ENCODE peak calls at places on chromosomes 11 and 22, in seven cellular contexts. One of them, this sample, is unnamed.

GRCh38 chr22:49574861-49575702 is 252.6 kb downstream of the BRD1 start:
- DNase-seq in body of pancreas: no peak
- DNase-seq in OCI-LY7: no peak
- DNase-seq in cardiac muscle cell: no peak
- DNase-seq in ovary: no peak
- DNase-seq in sigmoid colon: peak
- DNase-seq in RWPE2: peak
- DNase-seq in this sample: peak

GRCh38 chr11:843086-843704 is 543 bp downstream of the TSPAN4 start:
- DNase-seq in body of pancreas: peak
- DNase-seq in OCI-LY7: no peak
- DNase-seq in cardiac muscle cell: no peak
- DNase-seq in ovary: no peak
- DNase-seq in sigmoid colon: no peak
- DNase-seq in RWPE2: no peak
- DNase-seq in this sample: no peak

GRCh38 chr22:33897621-33897910 is 22.7 kb downstream of the LARGE1 start:
- DNase-seq in body of pancreas: no peak
- DNase-seq in OCI-LY7: no peak
- DNase-seq in cardiac muscle cell: no peak
- DNase-seq in ovary: no peak
- DNase-seq in sigmoid colon: no peak
- DNase-seq in RWPE2: no peak
- DNase-seq in this sample: no peak

GRCh38 chr11:67311051-67311555 is 7.8 kb downstream of the SSH3 start:
- DNase-seq in body of pancreas: no peak
- DNase-seq in OCI-LY7: no peak
- DNase-seq in cardiac muscle cell: no peak
- DNase-seq in ovary: no peak
- DNase-seq in sigmoid colon: no peak
- DNase-seq in RWPE2: no peak
- DNase-seq in this sample: peak

GRCh38 chr11:128859563-128860441 is 7.3 kb downstream of the KCNJ1 start:
- DNase-seq in body of pancreas: peak
- DNase-seq in OCI-LY7: peak
- DNase-seq in cardiac muscle cell: peak
- DNase-seq in ovary: peak
- DNase-seq in sigmoid colon: no peak
- DNase-seq in RWPE2: no peak
- DNase-seq in this sample: no peak

GRCh38 chr22:25054943-25055511 is 102.5 kb downstream of the KIAA1671 start:
- DNase-seq in body of pancreas: no peak
- DNase-seq in OCI-LY7: no peak
- DNase-seq in cardiac muscle cell: no peak
- DNase-seq in ovary: no peak
- DNase-seq in sigmoid colon: no peak
- DNase-seq in RWPE2: no peak
- DNase-seq in this sample: no peak

GRCh38 chr22:37351268-37351667 is 69.0 kb downstream of the CYTH4 start:
- DNase-seq in body of pancreas: no peak
- DNase-seq in OCI-LY7: peak
- DNase-seq in cardiac muscle cell: no peak
- DNase-seq in ovary: no peak
- DNase-seq in sigmoid colon: no peak
- DNase-seq in RWPE2: no peak
- DNase-seq in this sample: no peak

GRCh38 chr11:107606122-107606521 is 15.2 kb downstream of the ELMOD1 start:
- DNase-seq in body of pancreas: no peak
- DNase-seq in OCI-LY7: no peak
- DNase-seq in cardiac muscle cell: no peak
- DNase-seq in ovary: no peak
- DNase-seq in sigmoid colon: no peak
- DNase-seq in RWPE2: no peak
- DNase-seq in this sample: no peak

GRCh38 chr11:74519719-74520118 is 26.2 kb upstream of the LIPT2 start:
- DNase-seq in body of pancreas: no peak
- DNase-seq in OCI-LY7: no peak
- DNase-seq in cardiac muscle cell: no peak
- DNase-seq in ovary: no peak
- DNase-seq in sigmoid colon: no peak
- DNase-seq in RWPE2: no peak
- DNase-seq in this sample: no peak

GRCh38 chr22:20657963-20658362 is 116.0 kb upstream of the SERPIND1 start:
- DNase-seq in body of pancreas: no peak
- DNase-seq in OCI-LY7: no peak
- DNase-seq in cardiac muscle cell: no peak
- DNase-seq in ovary: no peak
- DNase-seq in sigmoid colon: no peak
- DNase-seq in RWPE2: no peak
- DNase-seq in this sample: no peak

GRCh38 chr11:62546937-62547625 is 475 bp upstream of the AHNAK start:
- DNase-seq in body of pancreas: no peak
- DNase-seq in OCI-LY7: no peak
- DNase-seq in cardiac muscle cell: peak
- DNase-seq in ovary: peak
- DNase-seq in sigmoid colon: no peak
- DNase-seq in RWPE2: peak
- DNase-seq in this sample: no peak
- H3K27ac ChIP-seq in body of pancreas: peak
- H3K27ac ChIP-seq in OCI-LY7: no peak
- H3K27ac ChIP-seq in cardiac muscle cell: peak
- H3K27ac ChIP-seq in ovary: peak
- H3K27ac ChIP-seq in sigmoid colon: peak
- H3K27ac ChIP-seq in RWPE2: peak
- H3K27ac ChIP-seq in this sample: peak

GRCh38 chr22:42596863-42597530 is 17.7 kb downstream of the POLDIP3 start:
- DNase-seq in body of pancreas: no peak
- DNase-seq in OCI-LY7: no peak
- DNase-seq in cardiac muscle cell: no peak
- DNase-seq in ovary: no peak
- DNase-seq in sigmoid colon: no peak
- DNase-seq in RWPE2: no peak
- DNase-seq in this sample: no peak
- TF ChIP-seq CTCF in body of pancreas: no peak
- TF ChIP-seq CTCF in OCI-LY7: no peak
- TF ChIP-seq CTCF in cardiac muscle cell: no peak
- TF ChIP-seq CTCF in ovary: no peak
- TF ChIP-seq CTCF in sigmoid colon: no peak
- TF ChIP-seq CTCF in RWPE2: no peak
- TF ChIP-seq CTCF in this sample: no peak

DNA sequence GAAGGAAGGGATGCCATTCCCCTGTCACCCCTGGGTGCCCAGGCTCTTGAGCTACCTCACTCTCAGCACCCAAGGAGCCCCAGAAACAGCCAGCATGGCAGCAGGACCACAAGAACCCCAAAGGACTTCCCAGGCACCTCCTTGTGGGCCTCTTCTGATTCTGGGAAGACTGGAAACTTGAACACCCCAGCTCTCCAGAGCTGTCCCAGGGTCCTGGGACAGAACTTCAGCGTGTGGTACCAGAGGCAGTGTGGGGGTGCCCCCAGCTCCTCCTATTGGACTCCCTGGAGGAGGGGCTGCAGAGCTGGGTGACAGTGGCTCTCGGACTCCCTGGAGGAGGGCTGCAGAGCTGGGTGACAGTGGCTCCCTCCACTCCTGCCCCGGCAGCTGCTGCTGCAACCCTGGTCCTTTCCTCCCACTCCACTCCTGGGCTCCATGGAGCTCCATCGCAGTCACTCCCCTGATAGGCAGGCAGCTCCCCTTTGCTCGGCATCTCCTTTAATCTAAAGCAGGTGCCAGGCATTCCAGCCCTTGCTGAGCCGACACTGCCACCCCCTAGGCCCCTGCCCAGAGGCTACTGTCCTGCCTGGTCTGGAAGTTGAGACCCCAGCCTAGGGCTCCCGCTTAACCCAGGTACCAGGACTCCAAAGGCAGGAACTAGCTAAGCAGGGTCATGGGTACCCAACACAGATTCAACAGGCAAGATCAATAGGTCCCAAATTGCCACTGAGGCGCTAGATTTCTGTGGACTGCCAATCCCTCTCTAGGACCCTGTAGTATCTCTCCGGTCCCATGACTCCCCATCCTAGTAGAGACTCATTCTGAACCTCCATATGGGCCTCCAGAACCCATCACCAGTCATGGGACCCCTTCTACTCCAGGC is 2.7 kb downstream of the BCL9L start:
- DNase-seq in body of pancreas: no peak
- DNase-seq in OCI-LY7: no peak
- DNase-seq in cardiac muscle cell: no peak
- DNase-seq in ovary: no peak
- DNase-seq in sigmoid colon: peak
- DNase-seq in RWPE2: no peak
- DNase-seq in this sample: no peak
- H3K4me3 ChIP-seq in body of pancreas: peak
- H3K4me3 ChIP-seq in OCI-LY7: peak
- H3K4me3 ChIP-seq in cardiac muscle cell: peak
- H3K4me3 ChIP-seq in ovary: peak
- H3K4me3 ChIP-seq in sigmoid colon: peak
- H3K4me3 ChIP-seq in RWPE2: peak
- H3K4me3 ChIP-seq in this sample: peak

GRCh38 chr22:40361100-40361499 is 9.3 kb upstream of the SGSM3 start:
- DNase-seq in body of pancreas: no peak
- DNase-seq in OCI-LY7: no peak
- DNase-seq in cardiac muscle cell: no peak
- DNase-seq in ovary: no peak
- DNase-seq in sigmoid colon: no peak
- DNase-seq in RWPE2: no peak
- DNase-seq in this sample: no peak

GRCh38 chr22:40367342-40367741 is 3.1 kb upstream of the SGSM3 start:
- DNase-seq in body of pancreas: no peak
- DNase-seq in OCI-LY7: no peak
- DNase-seq in cardiac muscle cell: no peak
- DNase-seq in ovary: no peak
- DNase-seq in sigmoid colon: no peak
- DNase-seq in RWPE2: no peak
- DNase-seq in this sample: no peak

GRCh38 chr22:40364431-40364830 is 6.0 kb upstream of the SGSM3 start:
- DNase-seq in body of pancreas: no peak
- DNase-seq in OCI-LY7: no peak
- DNase-seq in cardiac muscle cell: no peak
- DNase-seq in ovary: no peak
- DNase-seq in sigmoid colon: no peak
- DNase-seq in RWPE2: no peak
- DNase-seq in this sample: no peak

GRCh38 chr22:40368016-40368415 is 2.4 kb upstream of the SGSM3 start:
- DNase-seq in body of pancreas: no peak
- DNase-seq in OCI-LY7: no peak
- DNase-seq in cardiac muscle cell: no peak
- DNase-seq in ovary: no peak
- DNase-seq in sigmoid colon: no peak
- DNase-seq in RWPE2: no peak
- DNase-seq in this sample: no peak

GRCh38 chr22:40363059-40363458 is 7.3 kb upstream of the SGSM3 start:
- DNase-seq in body of pancreas: no peak
- DNase-seq in OCI-LY7: no peak
- DNase-seq in cardiac muscle cell: no peak
- DNase-seq in ovary: no peak
- DNase-seq in sigmoid colon: no peak
- DNase-seq in RWPE2: no peak
- DNase-seq in this sample: no peak
- H3K27ac ChIP-seq in body of pancreas: no peak
- H3K27ac ChIP-seq in OCI-LY7: no peak
- H3K27ac ChIP-seq in cardiac muscle cell: no peak
- H3K27ac ChIP-seq in ovary: no peak
- H3K27ac ChIP-seq in sigmoid colon: no peak
- H3K27ac ChIP-seq in RWPE2: no peak
- H3K27ac ChIP-seq in this sample: no peak

DNA sequence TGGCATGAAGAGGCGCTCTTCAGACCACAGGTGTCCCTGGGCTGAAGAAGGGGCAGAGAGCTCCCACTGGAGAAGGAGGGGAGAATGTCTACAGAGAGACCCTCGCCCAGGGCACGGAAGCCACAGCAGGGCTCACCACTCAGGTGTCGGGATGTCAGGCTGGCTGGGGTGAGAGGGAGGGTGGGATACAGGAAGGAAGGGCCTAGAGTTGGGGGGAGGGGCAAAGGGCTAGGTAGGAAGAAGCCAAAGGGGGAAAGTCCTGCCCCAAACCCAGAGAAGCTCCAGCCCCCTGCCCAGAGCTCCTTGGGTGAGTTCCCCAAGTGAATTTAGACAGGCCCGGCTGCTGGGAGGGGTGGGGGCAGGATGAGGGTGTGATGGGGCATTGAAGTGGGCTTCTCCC is 232.0 kb downstream of the CEP164 start:
- DNase-seq in body of pancreas: no peak
- DNase-seq in OCI-LY7: no peak
- DNase-seq in cardiac muscle cell: no peak
- DNase-seq in ovary: no peak
- DNase-seq in sigmoid colon: no peak
- DNase-seq in RWPE2: no peak
- DNase-seq in this sample: no peak
- TF ChIP-seq CTCF in body of pancreas: no peak
- TF ChIP-seq CTCF in OCI-LY7: no peak
- TF ChIP-seq CTCF in cardiac muscle cell: no peak
- TF ChIP-seq CTCF in ovary: no peak
- TF ChIP-seq CTCF in sigmoid colon: no peak
- TF ChIP-seq CTCF in RWPE2: no peak
- TF ChIP-seq CTCF in this sample: no peak

DNA sequence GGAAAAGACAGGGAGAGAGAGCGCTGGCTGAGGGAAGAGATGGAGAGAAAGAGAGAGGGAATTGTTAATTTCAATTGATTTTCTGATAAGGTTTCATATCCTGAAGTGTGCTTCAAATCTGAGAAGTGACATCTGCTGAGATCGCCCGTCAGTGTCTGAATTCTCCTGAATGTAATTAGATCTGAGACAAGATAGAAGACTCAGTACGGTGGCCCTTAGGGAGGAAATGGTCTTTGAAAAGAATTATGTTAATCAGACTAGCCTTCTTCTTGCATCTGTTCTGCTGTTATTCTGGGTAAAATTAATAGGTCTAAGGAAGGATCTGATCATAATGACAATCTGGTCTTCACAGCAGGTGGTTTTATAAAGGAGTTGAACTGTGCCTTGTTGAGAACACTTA is 169.3 kb downstream of the NXPE2 start:
- DNase-seq in body of pancreas: no peak
- DNase-seq in OCI-LY7: no peak
- DNase-seq in cardiac muscle cell: no peak
- DNase-seq in ovary: no peak
- DNase-seq in sigmoid colon: no peak
- DNase-seq in RWPE2: no peak
- DNase-seq in this sample: no peak
- H3K4me3 ChIP-seq in body of pancreas: no peak
- H3K4me3 ChIP-seq in OCI-LY7: no peak
- H3K4me3 ChIP-seq in cardiac muscle cell: no peak
- H3K4me3 ChIP-seq in ovary: no peak
- H3K4me3 ChIP-seq in sigmoid colon: no peak
- H3K4me3 ChIP-seq in RWPE2: no peak
- H3K4me3 ChIP-seq in this sample: no peak

DNA sequence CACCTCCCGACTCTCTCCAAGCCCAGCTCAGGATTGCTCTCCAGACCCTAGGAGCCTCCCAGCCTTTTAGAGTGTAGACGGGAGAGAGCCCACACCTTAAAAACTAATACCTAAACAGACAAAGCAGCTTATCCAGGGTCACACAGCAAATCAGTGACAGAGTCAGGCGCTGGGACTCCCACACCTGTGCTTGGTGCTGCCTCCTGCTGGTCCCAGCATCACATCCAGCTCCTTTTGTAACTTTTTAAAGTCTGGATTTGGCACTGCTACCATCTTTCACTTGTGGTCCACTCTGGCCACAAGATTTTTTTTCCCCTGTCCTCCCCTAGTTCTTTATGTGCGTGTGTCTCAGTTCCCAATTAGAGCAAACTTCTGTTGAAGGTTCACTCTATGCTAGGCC is 4.7 kb downstream of the ANO1 start:
- DNase-seq in body of pancreas: no peak
- DNase-seq in OCI-LY7: no peak
- DNase-seq in cardiac muscle cell: no peak
- DNase-seq in ovary: no peak
- DNase-seq in sigmoid colon: no peak
- DNase-seq in RWPE2: no peak
- DNase-seq in this sample: no peak
- H3K27ac ChIP-seq in body of pancreas: no peak
- H3K27ac ChIP-seq in OCI-LY7: no peak
- H3K27ac ChIP-seq in cardiac muscle cell: no peak
- H3K27ac ChIP-seq in ovary: no peak
- H3K27ac ChIP-seq in sigmoid colon: no peak
- H3K27ac ChIP-seq in RWPE2: no peak
- H3K27ac ChIP-seq in this sample: no peak

This sample was measured in coronary artery.